ENCODE peak calls at places on chromosome 16, in eight cellular contexts. One of them, this sample, is unnamed.

GRCh38 chr16:67814567-67814966 is 7.9 kb downstream of the TSNAXIP1 start:
- DNase-seq in endothelial cell: no peak
- DNase-seq in NB4: no peak
- DNase-seq in ELR: no peak
- DNase-seq in Calu3: no peak
- DNase-seq in substantia nigra: no peak
- DNase-seq in AG04450: no peak
- DNase-seq in activated T-cell treated with anti-CD3 and anti-CD28 coated beads for 1 hour: no peak
- DNase-seq in this sample: no peak

GRCh38 chr16:2529061-2529931 is 1.9 kb downstream of the CEMP1 start:
- DNase-seq in Calu3: no peak
- DNase-seq in substantia nigra: no peak
- DNase-seq in activated T-cell treated with anti-CD3 and anti-CD28 coated beads for 1 hour: no peak
- DNase-seq in ELR: peak
- DNase-seq in AG04450: no peak
- DNase-seq in endothelial cell: no peak
- DNase-seq in NB4: no peak
- DNase-seq in this sample: no peak

GRCh38 chr16:72182976-72183375 is 11.0 kb upstream of the PMFBP1 start:
- DNase-seq in Calu3: no peak
- DNase-seq in activated T-cell treated with anti-CD3 and anti-CD28 coated beads for 1 hour: no peak
- DNase-seq in AG04450: no peak
- DNase-seq in substantia nigra: no peak
- DNase-seq in NB4: no peak
- DNase-seq in endothelial cell: no peak
- DNase-seq in ELR: no peak
- DNase-seq in this sample: no peak

GRCh38 chr16:55499281-55499680 is 9.6 kb upstream of the LPCAT2 start:
- DNase-seq in Calu3: no peak
- DNase-seq in substantia nigra: no peak
- DNase-seq in AG04450: no peak
- DNase-seq in endothelial cell: no peak
- DNase-seq in activated T-cell treated with anti-CD3 and anti-CD28 coated beads for 1 hour: no peak
- DNase-seq in NB4: no peak
- DNase-seq in ELR: no peak
- DNase-seq in this sample: no peak

GRCh38 chr16:66695474-66695934 is 1.0 kb downstream of the CMTM4 start:
- DNase-seq in ELR: no peak
- DNase-seq in endothelial cell: no peak
- DNase-seq in Calu3: no peak
- DNase-seq in AG04450: no peak
- DNase-seq in substantia nigra: no peak
- DNase-seq in activated T-cell treated with anti-CD3 and anti-CD28 coated beads for 1 hour: no peak
- DNase-seq in NB4: peak
- DNase-seq in this sample: no peak

GRCh38 chr16:56350491-56351405 is 74.6 kb downstream of the AMFR start:
- DNase-seq in AG04450: no peak
- DNase-seq in ELR: no peak
- DNase-seq in activated T-cell treated with anti-CD3 and anti-CD28 coated beads for 1 hour: no peak
- DNase-seq in Calu3: no peak
- DNase-seq in NB4: no peak
- DNase-seq in endothelial cell: no peak
- DNase-seq in substantia nigra: no peak
- DNase-seq in this sample: no peak

GRCh38 chr16:86338403-86339115 is 171.8 kb upstream of the FOXF1 start:
- DNase-seq in endothelial cell: no peak
- DNase-seq in NB4: peak
- DNase-seq in AG04450: no peak
- DNase-seq in substantia nigra: no peak
- DNase-seq in activated T-cell treated with anti-CD3 and anti-CD28 coated beads for 1 hour: no peak
- DNase-seq in Calu3: no peak
- DNase-seq in ELR: peak
- DNase-seq in this sample: no peak

GRCh38 chr16:17404903-17405691 is 65.7 kb downstream of the XYLT1 start:
- DNase-seq in endothelial cell: no peak
- DNase-seq in NB4: peak
- DNase-seq in AG04450: no peak
- DNase-seq in substantia nigra: peak
- DNase-seq in ELR: peak
- DNase-seq in Calu3: no peak
- DNase-seq in activated T-cell treated with anti-CD3 and anti-CD28 coated beads for 1 hour: no peak
- DNase-seq in this sample: no peak

GRCh38 chr16:2816751-2817495 is at the start of gene PRSS21:
- DNase-seq in activated T-cell treated with anti-CD3 and anti-CD28 coated beads for 1 hour: no peak
- DNase-seq in AG04450: no peak
- DNase-seq in substantia nigra: no peak
- DNase-seq in Calu3: no peak
- DNase-seq in NB4: peak
- DNase-seq in ELR: no peak
- DNase-seq in endothelial cell: no peak
- DNase-seq in this sample: no peak

GRCh38 chr16:85428899-85429775 is 184.0 kb upstream of the GSE1 start:
- DNase-seq in ELR: no peak
- DNase-seq in Calu3: no peak
- DNase-seq in substantia nigra: no peak
- DNase-seq in AG04450: no peak
- DNase-seq in activated T-cell treated with anti-CD3 and anti-CD28 coated beads for 1 hour: no peak
- DNase-seq in NB4: no peak
- DNase-seq in endothelial cell: peak
- DNase-seq in this sample: no peak

GRCh38 chr16:77090062-77090461 is 100.9 kb upstream of the MON1B start:
- DNase-seq in endothelial cell: no peak
- DNase-seq in activated T-cell treated with anti-CD3 and anti-CD28 coated beads for 1 hour: no peak
- DNase-seq in Calu3: no peak
- DNase-seq in AG04450: no peak
- DNase-seq in substantia nigra: no peak
- DNase-seq in ELR: no peak
- DNase-seq in NB4: no peak
- DNase-seq in this sample: no peak

GRCh38 chr16:56513972-56514371 is 5.9 kb downstream of the BBS2 start:
- DNase-seq in activated T-cell treated with anti-CD3 and anti-CD28 coated beads for 1 hour: no peak
- DNase-seq in endothelial cell: peak
- DNase-seq in NB4: peak
- DNase-seq in substantia nigra: no peak
- DNase-seq in ELR: peak
- DNase-seq in Calu3: peak
- DNase-seq in AG04450: peak
- DNase-seq in this sample: peak

GRCh38 chr16:88566158-88566557 is 4.0 kb upstream of the ZC3H18 start:
- DNase-seq in Calu3: peak
- DNase-seq in activated T-cell treated with anti-CD3 and anti-CD28 coated beads for 1 hour: no peak
- DNase-seq in substantia nigra: no peak
- DNase-seq in endothelial cell: no peak
- DNase-seq in ELR: peak
- DNase-seq in NB4: peak
- DNase-seq in AG04450: peak
- DNase-seq in this sample: no peak

GRCh38 chr16:11797957-11798299 is 870 bp upstream of the ZC3H7A start:
- DNase-seq in substantia nigra: no peak
- DNase-seq in activated T-cell treated with anti-CD3 and anti-CD28 coated beads for 1 hour: no peak
- DNase-seq in endothelial cell: peak
- DNase-seq in ELR: peak
- DNase-seq in NB4: no peak
- DNase-seq in AG04450: no peak
- DNase-seq in Calu3: no peak
- DNase-seq in this sample: no peak

GRCh38 chr16:54812229-54812628 is 118.4 kb upstream of the IRX5 start:
- DNase-seq in AG04450: no peak
- DNase-seq in substantia nigra: no peak
- DNase-seq in activated T-cell treated with anti-CD3 and anti-CD28 coated beads for 1 hour: no peak
- DNase-seq in ELR: peak
- DNase-seq in NB4: peak
- DNase-seq in endothelial cell: no peak
- DNase-seq in Calu3: no peak
- DNase-seq in this sample: no peak

GRCh38 chr16:60181542-60181941 is 1447.4 kb upstream of the GOT2 start:
- DNase-seq in Calu3: no peak
- DNase-seq in AG04450: no peak
- DNase-seq in substantia nigra: no peak
- DNase-seq in ELR: no peak
- DNase-seq in NB4: no peak
- DNase-seq in activated T-cell treated with anti-CD3 and anti-CD28 coated beads for 1 hour: no peak
- DNase-seq in endothelial cell: no peak
- DNase-seq in this sample: no peak

GRCh38 chr16:75280331-75280804 is 28.9 kb upstream of the BCAR1 start:
- DNase-seq in Calu3: no peak
- DNase-seq in ELR: no peak
- DNase-seq in AG04450: no peak
- DNase-seq in activated T-cell treated with anti-CD3 and anti-CD28 coated beads for 1 hour: no peak
- DNase-seq in NB4: no peak
- DNase-seq in endothelial cell: no peak
- DNase-seq in substantia nigra: no peak
- DNase-seq in this sample: no peak

GRCh38 chr16:78684655-78685400 is 585.4 kb downstream of the WWOX start:
- DNase-seq in Calu3: no peak
- DNase-seq in substantia nigra: no peak
- DNase-seq in NB4: no peak
- DNase-seq in ELR: no peak
- DNase-seq in AG04450: no peak
- DNase-seq in activated T-cell treated with anti-CD3 and anti-CD28 coated beads for 1 hour: no peak
- DNase-seq in endothelial cell: no peak
- DNase-seq in this sample: no peak

GRCh38 chr16:89114159-89114981 is 20.7 kb downstream of the ACSF3 start:
- DNase-seq in Calu3: no peak
- DNase-seq in activated T-cell treated with anti-CD3 and anti-CD28 coated beads for 1 hour: peak
- DNase-seq in ELR: peak
- DNase-seq in substantia nigra: no peak
- DNase-seq in endothelial cell: no peak
- DNase-seq in AG04450: no peak
- DNase-seq in NB4: peak
- DNase-seq in this sample: no peak

GRCh38 chr16:75216127-75216526 is 2.7 kb upstream of the CTRB1 start:
- DNase-seq in NB4: no peak
- DNase-seq in endothelial cell: no peak
- DNase-seq in AG04450: no peak
- DNase-seq in substantia nigra: no peak
- DNase-seq in ELR: no peak
- DNase-seq in Calu3: no peak
- DNase-seq in activated T-cell treated with anti-CD3 and anti-CD28 coated beads for 1 hour: no peak
- DNase-seq in this sample: no peak

GRCh38 chr16:85057212-85057889 is 29.8 kb downstream of the KIAA0513 start:
- DNase-seq in Calu3: peak
- DNase-seq in NB4: no peak
- DNase-seq in substantia nigra: no peak
- DNase-seq in ELR: no peak
- DNase-seq in AG04450: no peak
- DNase-seq in activated T-cell treated with anti-CD3 and anti-CD28 coated beads for 1 hour: no peak
- DNase-seq in endothelial cell: no peak
- DNase-seq in this sample: peak

GRCh38 chr16:20849587-20850390 is 43.5 kb downstream of the REXO5 start:
- DNase-seq in NB4: peak
- DNase-seq in endothelial cell: peak
- DNase-seq in AG04450: peak
- DNase-seq in substantia nigra: peak
- DNase-seq in Calu3: peak
- DNase-seq in ELR: peak
- DNase-seq in activated T-cell treated with anti-CD3 and anti-CD28 coated beads for 1 hour: peak
- DNase-seq in this sample: peak

GRCh38 chr16:47392114-47392513 is 68.7 kb downstream of the ITFG1 start:
- DNase-seq in Calu3: peak
- DNase-seq in endothelial cell: no peak
- DNase-seq in activated T-cell treated with anti-CD3 and anti-CD28 coated beads for 1 hour: no peak
- DNase-seq in NB4: peak
- DNase-seq in substantia nigra: no peak
- DNase-seq in AG04450: no peak
- DNase-seq in ELR: peak
- DNase-seq in this sample: no peak

GRCh38 chr16:5010576-5011329 is 23.0 kb downstream of the NAGPA start:
- DNase-seq in NB4: no peak
- DNase-seq in Calu3: no peak
- DNase-seq in endothelial cell: no peak
- DNase-seq in AG04450: no peak
- DNase-seq in ELR: no peak
- DNase-seq in substantia nigra: no peak
- DNase-seq in activated T-cell treated with anti-CD3 and anti-CD28 coated beads for 1 hour: no peak
- DNase-seq in this sample: peak

GRCh38 chr16:86436466-86437185 is 73.7 kb upstream of the FOXF1 start:
- DNase-seq in Calu3: no peak
- DNase-seq in substantia nigra: no peak
- DNase-seq in AG04450: no peak
- DNase-seq in ELR: peak
- DNase-seq in activated T-cell treated with anti-CD3 and anti-CD28 coated beads for 1 hour: no peak
- DNase-seq in endothelial cell: no peak
- DNase-seq in NB4: no peak
- DNase-seq in this sample: no peak